ENCODE peak calls at places on chromosomes 2 and 18, in four cellular contexts. V, Q, N and D are unnamed samples.

GRCh38 chr2:150732064-150732463 is 244.6 kb upstream of the RND3 start:
- DNase-seq in V (no peak), Q (peak), N (peak), D (peak)

GRCh38 chr2:28390241-28390856 is 2.3 kb upstream of the FOSL2 start:
- DNase-seq in V (peak), Q (peak), N (peak), D (peak)

GRCh38 chr2:129092871-129093385 is 774.3 kb upstream of the HS6ST1 start:
- DNase-seq in V (no peak), Q (no peak), N (no peak), D (no peak)

GRCh38 chr2:108936868-108937265 is 52.2 kb downstream of the EDAR start:
- DNase-seq in V (no peak), Q (no peak), N (no peak), D (no peak)

GRCh38 chr18:650428-650858 is 7.0 kb upstream of the TYMS start:
- DNase-seq in V (no peak), Q (no peak), N (no peak), D (no peak)

GRCh38 chr2:152861349-152861942 is 143.0 kb downstream of the ARL6IP6 start:
- DNase-seq in V (no peak), Q (no peak), N (no peak), D (peak)

GRCh38 chr2:29405266-29405665 is 290.1 kb downstream of the CLIP4 start:
- DNase-seq in V (no peak), Q (no peak), N (no peak), D (no peak)

GRCh38 chr2:215367647-215368492 is 56.0 kb downstream of the ATIC start:
- DNase-seq in V (no peak), Q (no peak), N (peak), D (peak)

GRCh38 chr2:62208758-62209114 is 12.8 kb downstream of the B3GNT2 start:
- DNase-seq in V (no peak), Q (no peak), N (no peak), D (no peak)

GRCh38 chr2:67268806-67269205 is 128.3 kb upstream of the ETAA1 start:
- DNase-seq in V (no peak), Q (no peak), N (no peak), D (no peak)

GRCh38 chr2:82139979-82140611 is 1835.5 kb upstream of the LRRTM1 start:
- DNase-seq in V (no peak), Q (no peak), N (peak), D (no peak)

GRCh38 chr2:13308989-13309388 is 592.3 kb downstream of the TRIB2 start:
- DNase-seq in V (no peak), Q (no peak), N (no peak), D (no peak)

GRCh38 chr2:133092571-133092970 is 422.6 kb upstream of the LYPD1 start:
- DNase-seq in V (no peak), Q (no peak), N (no peak), D (no peak)

GRCh38 chr18:34122724-34123334 is 101.9 kb downstream of the NOL4 start:
- DNase-seq in V (no peak), Q (peak), N (peak), D (peak)

GRCh38 chr2:105403785-105404698 is 5.2 kb upstream of the FHL2 start:
- DNase-seq in V (no peak), Q (peak), N (peak), D (peak)

GRCh38 chr18:51017140-51017874 is 12.7 kb upstream of the SMAD4 start:
- DNase-seq in V (no peak), Q (no peak), N (no peak), D (no peak)

GRCh38 chr18:69895081-69896047 is 52.3 kb downstream of the CD226 start:
- DNase-seq in V (no peak), Q (no peak), N (no peak), D (no peak)

GRCh38 chr18:27854631-27855030 is 322.3 kb downstream of the CDH2 start:
- DNase-seq in V (no peak), Q (no peak), N (no peak), D (no peak)

GRCh38 chr2:210663574-210663973 is 107.2 kb downstream of the CPS1 start:
- DNase-seq in V (no peak), Q (peak), N (no peak), D (peak)

GRCh38 chr2:44528595-44528994 is 166.8 kb downstream of the CAMKMT start:
- DNase-seq in V (no peak), Q (peak), N (peak), D (peak)

GRCh38 chr2:141911485-141912066 is 219.2 kb downstream of the LRP1B start:
- DNase-seq in V (no peak), Q (no peak), N (no peak), D (peak)
- TF ChIP-seq CTCF in V (no peak), Q (peak), N (peak), D (peak)

DNA sequence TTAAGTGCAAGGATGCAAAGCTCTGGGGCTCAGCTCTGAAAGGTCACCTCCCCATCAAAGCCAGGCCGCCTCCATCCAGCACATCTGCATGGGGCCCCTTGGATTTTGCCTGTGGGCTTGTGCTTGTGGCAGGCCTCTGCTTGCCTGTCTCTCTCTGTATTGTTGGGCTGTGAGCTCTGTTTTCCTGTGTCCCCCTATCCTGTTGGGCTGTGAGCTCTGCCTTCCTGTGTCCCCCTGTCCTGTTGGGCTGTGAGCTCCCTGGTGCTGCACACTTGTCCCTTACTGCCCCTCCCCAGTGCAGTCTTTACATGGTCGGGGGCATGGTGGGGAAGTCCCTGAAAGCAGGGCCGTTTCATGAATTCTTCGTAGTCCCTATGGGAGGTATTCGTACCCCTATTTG is 49.2 kb upstream of the PDIA6 start:
- DNase-seq in V (no peak), Q (no peak), N (no peak), D (no peak)
- H3K4me3 ChIP-seq in V (no peak), Q (no peak), N (no peak), D (no peak)

GRCh38 chr2:158756331-158756730 is 38.8 kb upstream of the DAPL1 start:
- DNase-seq in V (no peak), Q (no peak), N (no peak), D (no peak)

GRCh38 chr2:158756976-158757375 is 38.1 kb upstream of the DAPL1 start:
- DNase-seq in V (no peak), Q (no peak), N (no peak), D (no peak)

GRCh38 chr2:158755310-158755709 is 39.8 kb upstream of the DAPL1 start:
- DNase-seq in V (no peak), Q (no peak), N (no peak), D (no peak)

GRCh38 chr2:158754303-158754611 is 40.9 kb upstream of the DAPL1 start:
- DNase-seq in V (no peak), Q (no peak), N (no peak), D (no peak)

DNA sequence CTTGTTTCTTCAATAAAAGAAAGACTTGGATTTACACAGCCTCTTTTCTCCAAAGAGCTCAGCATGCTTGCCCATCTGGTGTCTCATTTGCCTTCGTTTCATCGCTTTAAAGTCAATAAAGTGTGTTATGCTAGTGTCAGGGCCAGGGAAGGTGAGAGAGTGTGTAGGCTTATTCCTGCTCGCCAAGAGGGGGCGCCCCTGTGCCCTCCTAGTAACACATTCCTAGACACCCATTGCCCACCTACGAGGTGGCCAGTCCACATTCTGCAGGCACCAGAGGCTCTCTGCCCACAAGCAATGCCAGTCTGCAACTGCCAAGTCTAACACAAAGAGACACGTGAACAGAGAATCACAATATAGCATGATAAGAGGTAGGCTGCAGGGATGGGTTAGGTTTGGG is 39.4 kb upstream of the DAPL1 start:
- DNase-seq in V (no peak), Q (no peak), N (no peak), D (no peak)
- TF ChIP-seq CTCF in V (no peak), Q (peak), N (peak), D (peak)

DNA sequence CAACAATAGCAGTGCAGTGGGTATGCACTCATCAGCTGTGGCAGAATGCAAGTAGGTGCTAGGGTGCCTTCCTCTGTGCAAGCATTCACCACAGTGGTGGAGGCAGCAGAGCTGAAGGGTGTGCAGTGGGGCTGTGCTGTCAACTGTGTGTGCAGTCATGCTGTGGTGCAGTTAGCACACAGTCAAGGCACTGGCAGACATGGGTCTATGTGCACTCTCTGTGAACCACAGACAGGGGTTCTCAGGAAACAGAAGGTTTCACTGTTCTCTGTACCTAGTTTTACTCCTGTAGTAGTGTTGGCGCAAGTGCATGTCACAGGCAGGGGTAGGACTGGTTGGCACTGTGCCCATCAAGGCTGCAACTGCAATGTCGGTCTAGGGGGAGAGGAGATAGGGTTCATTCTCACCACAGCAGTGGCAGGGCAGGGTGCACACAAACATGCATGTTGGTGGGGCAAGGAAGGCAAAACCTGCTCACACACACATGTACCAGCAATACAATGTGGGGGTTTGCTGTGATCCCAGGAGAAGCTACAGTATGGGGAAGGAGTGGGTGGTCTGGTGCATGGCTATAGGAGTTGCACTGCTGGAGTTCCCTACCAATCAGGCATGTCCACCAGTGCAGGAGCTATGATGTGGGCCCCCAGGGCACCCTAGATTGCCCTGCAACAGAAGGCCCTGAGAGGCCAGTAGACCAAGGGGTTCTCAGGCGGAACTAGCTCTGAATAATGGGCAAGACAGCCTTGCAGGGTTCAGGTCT is 242.7 kb upstream of the DDX18 start:
- DNase-seq in V (no peak), Q (no peak), N (no peak), D (no peak)
- H3K4me3 ChIP-seq in V (no peak), Q (no peak), N (no peak), D (no peak)

GRCh38 chr2:187451510-187451909 is 3.5 kb upstream of the CALCRL start:
- DNase-seq in V (no peak), Q (no peak), N (no peak), D (no peak)

GRCh38 chr2:187453078-187453641 is 5.1 kb upstream of the CALCRL start:
- DNase-seq in V (no peak), Q (no peak), N (no peak), D (peak)
- TF ChIP-seq CTCF in V (peak), Q (peak), N (no peak), D (peak)

DNA sequence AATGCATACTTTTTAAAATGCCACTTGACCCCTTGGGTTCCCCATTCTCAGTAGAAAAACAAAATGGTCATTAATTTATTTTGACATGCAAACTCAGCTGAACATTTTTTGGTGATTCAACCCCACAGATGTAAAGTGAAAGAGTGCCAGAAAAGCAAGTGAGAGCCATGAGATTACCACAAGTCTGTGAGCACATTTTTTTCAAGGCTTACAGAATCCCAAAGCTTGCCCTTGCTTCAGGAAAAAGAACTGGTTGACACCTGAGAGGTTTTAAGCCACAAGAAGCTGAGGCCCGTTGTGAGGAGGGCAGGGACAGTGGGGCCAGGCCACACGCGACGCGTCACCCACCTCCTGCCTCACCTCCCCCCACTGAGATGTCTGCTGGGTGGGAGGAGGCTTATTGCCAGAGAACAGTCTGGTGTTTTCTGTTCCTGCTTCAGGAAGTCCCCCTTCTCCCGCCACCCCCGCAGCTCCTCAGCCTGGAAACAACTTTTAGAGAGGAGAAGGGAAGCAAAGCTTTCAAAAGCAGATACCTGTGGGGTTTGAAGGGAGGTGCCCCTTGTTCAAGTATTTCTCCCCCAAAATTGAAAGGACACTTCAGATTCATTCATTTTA is 70.5 kb upstream of the CYP1B1 start:
- DNase-seq in V (peak), Q (peak), N (peak), D (peak)
- H3K4me3 ChIP-seq in V (no peak), Q (peak), N (no peak), D (peak)

GRCh38 chr18:56709463-56709862 is 58.3 kb downstream of the WDR7 start:
- DNase-seq in V (no peak), Q (peak), N (peak), D (peak)
- TF ChIP-seq CTCF in V (no peak), Q (peak), N (peak), D (peak)

GRCh38 chr18:47932170-47932569 is 1.7 kb upstream of the SMAD2 start:
- DNase-seq in V (no peak), Q (no peak), N (no peak), D (no peak)
- H3K4me3 ChIP-seq in V (peak), Q (no peak), N (no peak), D (no peak)

GRCh38 chr2:179440642-179441251 is 176.1 kb upstream of the SESTD1 start:
- DNase-seq in V (no peak), Q (no peak), N (no peak), D (peak)
- TF ChIP-seq CTCF in V (peak), Q (peak), N (peak), D (peak)